ENCODE peak calls at places on chromosomes 12 and 14, in seven cellular contexts. H is germinal center; E is HFFc6; G is stimulated activated CD8-positive, alpha-beta memory T cell treated with anti-CD3 and anti-CD28 coated beads, Interleukin-7, amount 100 ng/mL, for 1 hour; K is Kasumi-1; Y is HFF-Myc; Z is astrocyte of the cerebellum. N is an unnamed sample.

GRCh38 chr12:124125472-124125871 is 152.5 kb downstream of the ZNF664 start:
- DNase-seq in Z (no peak), Y (no peak), E (no peak), G (no peak), H (no peak), K (no peak), N (no peak)

GRCh38 chr14:101033006-101033405 is 129.5 kb upstream of the RTL1 start:
- DNase-seq in G (no peak), K (no peak), H (no peak), E (no peak), Y (no peak), Z (no peak), N (no peak)

GRCh38 chr12:109815874-109816617 is 17.2 kb downstream of the TRPV4 start:
- DNase-seq in G (no peak), K (no peak), Y (no peak), E (no peak), Z (no peak), H (no peak), N (no peak)

GRCh38 chr14:22614240-22614799 is 16.2 kb downstream of the ABHD4 start:
- DNase-seq in Z (peak), E (peak), K (peak), Y (peak), H (no peak), G (no peak), N (peak)

GRCh38 chr14:41830679-41831078 is 224.0 kb downstream of the LRFN5 start:
- DNase-seq in Y (no peak), K (no peak), Z (no peak), H (no peak), G (no peak), E (no peak), N (peak)

GRCh38 chr12:47236109-47236714 is 156.5 kb upstream of the AMIGO2 start:
- DNase-seq in K (no peak), E (peak), Z (peak), G (no peak), Y (peak), H (no peak), N (peak)

GRCh38 chr12:47767197-47767724 is 5.8 kb upstream of the SLC48A1 start:
- DNase-seq in Z (no peak), G (peak), E (no peak), Y (no peak), H (peak), K (peak), N (no peak)

GRCh38 chr14:76011959-76012802 is 26.6 kb downstream of the IFT43 start:
- DNase-seq in Z (no peak), G (no peak), E (no peak), K (no peak), H (no peak), Y (no peak), N (no peak)

GRCh38 chr12:106648736-106649135 is 65.9 kb downstream of the RFX4 start:
- DNase-seq in K (no peak), E (peak), Z (no peak), H (no peak), G (no peak), Y (no peak), N (no peak)

GRCh38 chr12:42173961-42174521 is 29.4 kb upstream of the GXYLT1 start:
- DNase-seq in G (no peak), Z (no peak), Y (no peak), E (no peak), K (no peak), H (no peak), N (no peak)

GRCh38 chr12:109737111-109737510 is 23.5 kb downstream of the FAM222A start:
- DNase-seq in G (no peak), K (no peak), Y (no peak), H (no peak), E (no peak), Z (no peak), N (no peak)

GRCh38 chr12:113463746-113464743 is 7.6 kb downstream of the LHX5 start:
- DNase-seq in K (no peak), H (no peak), Z (no peak), E (no peak), Y (no peak), G (no peak), N (no peak)

GRCh38 chr12:101327054-101327453 is 47.1 kb downstream of the UTP20 start:
- DNase-seq in H (no peak), G (no peak), K (no peak), Z (no peak), Y (no peak), E (no peak), N (no peak)

GRCh38 chr12:94644141-94644575 is 6.2 kb downstream of the TMCC3 start:
- DNase-seq in K (no peak), E (peak), H (no peak), Z (no peak), Y (no peak), G (no peak), N (no peak)

GRCh38 chr12:131681257-131681620 is 29.7 kb upstream of the SFSWAP start:
- DNase-seq in H (no peak), Z (no peak), Y (no peak), K (no peak), G (no peak), E (no peak), N (no peak)

GRCh38 chr12:80580254-80580653 is 127.2 kb upstream of the MYF6 start:
- DNase-seq in Y (peak), E (peak), Z (peak), K (no peak), H (no peak), G (no peak), N (peak)

GRCh38 chr12:23550753-23551152 is 398.7 kb downstream of the SOX5 start:
- DNase-seq in H (no peak), Y (no peak), K (no peak), G (no peak), E (no peak), Z (no peak), N (no peak)

GRCh38 chr12:126607157-126607556 is 1541.9 kb downstream of the AACS start:
- DNase-seq in Z (no peak), K (no peak), H (no peak), Y (no peak), E (no peak), G (no peak), N (no peak)